ENCODE peak calls at places on chromosomes 3 and 15, in seven cellular contexts. One of them, this sample, is unnamed.

GRCh38 chr3:32626650-32627049 is 56.0 kb upstream of the DYNC1LI1 start:
- DNase-seq in HEK293T: no peak
- DNase-seq in NCI-H460: no peak
- DNase-seq in progenitor cell of endocrine pancreas: no peak
- DNase-seq in T-helper 9 cell: no peak
- DNase-seq in activated CD8-positive, alpha-beta memory T cell treated with anti-CD3 and anti-CD28 coated beads, Interleukin-2, amount 50 U/mL, for 4 hours: no peak
- DNase-seq in central memory CD4-positive, alpha-beta T cell: no peak
- DNase-seq in this sample: no peak

GRCh38 chr3:136883967-136884720 is 22.1 kb downstream of the NCK1 start:
- DNase-seq in T-helper 9 cell: no peak
- DNase-seq in HEK293T: no peak
- DNase-seq in central memory CD4-positive, alpha-beta T cell: no peak
- DNase-seq in activated CD8-positive, alpha-beta memory T cell treated with anti-CD3 and anti-CD28 coated beads, Interleukin-2, amount 50 U/mL, for 4 hours: no peak
- DNase-seq in progenitor cell of endocrine pancreas: no peak
- DNase-seq in NCI-H460: no peak
- DNase-seq in this sample: no peak

GRCh38 chr15:90101969-90102890 is at the start of gene IDH2:
- DNase-seq in progenitor cell of endocrine pancreas: peak; percentile 72
- DNase-seq in T-helper 9 cell: peak; percentile 59
- DNase-seq in central memory CD4-positive, alpha-beta T cell: peak; percentile 74
- DNase-seq in activated CD8-positive, alpha-beta memory T cell treated with anti-CD3 and anti-CD28 coated beads, Interleukin-2, amount 50 U/mL, for 4 hours: peak; percentile 69
- DNase-seq in NCI-H460: peak; percentile 73
- DNase-seq in HEK293T: peak; percentile 96
- DNase-seq in this sample: peak; percentile 84

GRCh38 chr3:101810023-101810415 is 31.0 kb downstream of the NXPE3 start:
- DNase-seq in progenitor cell of endocrine pancreas: no peak
- DNase-seq in central memory CD4-positive, alpha-beta T cell: no peak
- DNase-seq in activated CD8-positive, alpha-beta memory T cell treated with anti-CD3 and anti-CD28 coated beads, Interleukin-2, amount 50 U/mL, for 4 hours: no peak
- DNase-seq in T-helper 9 cell: no peak
- DNase-seq in NCI-H460: no peak
- DNase-seq in HEK293T: no peak
- DNase-seq in this sample: no peak

GRCh38 chr15:59687831-59688230 is 1.3 kb downstream of the BNIP2 start:
- DNase-seq in T-helper 9 cell: no peak
- DNase-seq in HEK293T: no peak
- DNase-seq in central memory CD4-positive, alpha-beta T cell: peak; percentile 51
- DNase-seq in activated CD8-positive, alpha-beta memory T cell treated with anti-CD3 and anti-CD28 coated beads, Interleukin-2, amount 50 U/mL, for 4 hours: no peak
- DNase-seq in progenitor cell of endocrine pancreas: no peak
- DNase-seq in NCI-H460: no peak
- DNase-seq in this sample: peak; percentile 19

GRCh38 chr3:178444416-178444815 is 91.8 kb upstream of the KCNMB2 start:
- DNase-seq in T-helper 9 cell: no peak
- DNase-seq in activated CD8-positive, alpha-beta memory T cell treated with anti-CD3 and anti-CD28 coated beads, Interleukin-2, amount 50 U/mL, for 4 hours: no peak
- DNase-seq in progenitor cell of endocrine pancreas: no peak
- DNase-seq in central memory CD4-positive, alpha-beta T cell: no peak
- DNase-seq in HEK293T: no peak
- DNase-seq in NCI-H460: no peak
- DNase-seq in this sample: no peak

GRCh38 chr15:87681054-87681453 is 575.5 kb downstream of the NTRK3 start:
- DNase-seq in activated CD8-positive, alpha-beta memory T cell treated with anti-CD3 and anti-CD28 coated beads, Interleukin-2, amount 50 U/mL, for 4 hours: no peak
- DNase-seq in progenitor cell of endocrine pancreas: no peak
- DNase-seq in NCI-H460: no peak
- DNase-seq in HEK293T: no peak
- DNase-seq in T-helper 9 cell: no peak
- DNase-seq in central memory CD4-positive, alpha-beta T cell: peak; percentile 2
- DNase-seq in this sample: no peak

GRCh38 chr3:112687621-112688020 is 46.7 kb upstream of the CCDC80 start:
- DNase-seq in activated CD8-positive, alpha-beta memory T cell treated with anti-CD3 and anti-CD28 coated beads, Interleukin-2, amount 50 U/mL, for 4 hours: no peak
- DNase-seq in HEK293T: no peak
- DNase-seq in progenitor cell of endocrine pancreas: no peak
- DNase-seq in T-helper 9 cell: no peak
- DNase-seq in central memory CD4-positive, alpha-beta T cell: no peak
- DNase-seq in NCI-H460: no peak
- DNase-seq in this sample: peak; percentile 28

GRCh38 chr3:108757404-108757982 is at the start of gene RETNLB:
- DNase-seq in central memory CD4-positive, alpha-beta T cell: no peak
- DNase-seq in activated CD8-positive, alpha-beta memory T cell treated with anti-CD3 and anti-CD28 coated beads, Interleukin-2, amount 50 U/mL, for 4 hours: no peak
- DNase-seq in HEK293T: no peak
- DNase-seq in NCI-H460: no peak
- DNase-seq in progenitor cell of endocrine pancreas: no peak
- DNase-seq in T-helper 9 cell: no peak
- DNase-seq in this sample: no peak

GRCh38 chr3:192706272-192706671 is 21.1 kb downstream of the FGF12 start:
- DNase-seq in NCI-H460: no peak
- DNase-seq in T-helper 9 cell: no peak
- DNase-seq in activated CD8-positive, alpha-beta memory T cell treated with anti-CD3 and anti-CD28 coated beads, Interleukin-2, amount 50 U/mL, for 4 hours: no peak
- DNase-seq in progenitor cell of endocrine pancreas: no peak
- DNase-seq in central memory CD4-positive, alpha-beta T cell: no peak
- DNase-seq in HEK293T: no peak
- DNase-seq in this sample: no peak

GRCh38 chr3:150936693-150937092 is 31.5 kb upstream of the MINDY4B start:
- DNase-seq in activated CD8-positive, alpha-beta memory T cell treated with anti-CD3 and anti-CD28 coated beads, Interleukin-2, amount 50 U/mL, for 4 hours: no peak
- DNase-seq in NCI-H460: no peak
- DNase-seq in progenitor cell of endocrine pancreas: no peak
- DNase-seq in HEK293T: no peak
- DNase-seq in T-helper 9 cell: no peak
- DNase-seq in central memory CD4-positive, alpha-beta T cell: no peak
- DNase-seq in this sample: no peak

GRCh38 chr3:184659797-184660301 is 52.0 kb downstream of the MAGEF1 start:
- DNase-seq in central memory CD4-positive, alpha-beta T cell: no peak
- DNase-seq in HEK293T: no peak
- DNase-seq in T-helper 9 cell: no peak
- DNase-seq in progenitor cell of endocrine pancreas: no peak
- DNase-seq in activated CD8-positive, alpha-beta memory T cell treated with anti-CD3 and anti-CD28 coated beads, Interleukin-2, amount 50 U/mL, for 4 hours: no peak
- DNase-seq in NCI-H460: no peak
- DNase-seq in this sample: no peak

GRCh38 chr3:60276615-60277014 is 974.6 kb downstream of the FHIT start:
- DNase-seq in progenitor cell of endocrine pancreas: no peak
- DNase-seq in NCI-H460: no peak
- DNase-seq in T-helper 9 cell: no peak
- DNase-seq in activated CD8-positive, alpha-beta memory T cell treated with anti-CD3 and anti-CD28 coated beads, Interleukin-2, amount 50 U/mL, for 4 hours: no peak
- DNase-seq in central memory CD4-positive, alpha-beta T cell: no peak
- DNase-seq in HEK293T: no peak
- DNase-seq in this sample: no peak

GRCh38 chr3:194767430-194768207 is 81.9 kb downstream of the FAM43A start:
- DNase-seq in HEK293T: no peak
- DNase-seq in central memory CD4-positive, alpha-beta T cell: no peak
- DNase-seq in T-helper 9 cell: no peak
- DNase-seq in progenitor cell of endocrine pancreas: no peak
- DNase-seq in activated CD8-positive, alpha-beta memory T cell treated with anti-CD3 and anti-CD28 coated beads, Interleukin-2, amount 50 U/mL, for 4 hours: no peak
- DNase-seq in NCI-H460: no peak
- DNase-seq in this sample: no peak